ENCODE peak calls at places on chromosomes 12 and 14, in seven cellular contexts. One of them, this sample, is unnamed.

GRCh38 chr12:14272954-14273910 is 92.2 kb upstream of the ATF7IP start:
- DNase-seq in cardiac muscle cell: no peak
- DNase-seq in fibroblast of mammary gland: no peak
- DNase-seq in HFF-Myc: no peak
- DNase-seq in effector memory CD4-positive, alpha-beta T cell: no peak
- DNase-seq in aorta: no peak
- DNase-seq in mucosa of descending colon: no peak
- DNase-seq in this sample: no peak

GRCh38 chr12:38720661-38721060 is 184.7 kb downstream of the CPNE8 start:
- DNase-seq in fibroblast of mammary gland: no peak
- DNase-seq in effector memory CD4-positive, alpha-beta T cell: no peak
- DNase-seq in cardiac muscle cell: no peak
- DNase-seq in HFF-Myc: no peak
- DNase-seq in aorta: no peak
- DNase-seq in mucosa of descending colon: no peak
- DNase-seq in this sample: no peak

GRCh38 chr14:54048736-54049135 is 92.1 kb upstream of the BMP4 start:
- DNase-seq in effector memory CD4-positive, alpha-beta T cell: no peak
- DNase-seq in aorta: no peak
- DNase-seq in cardiac muscle cell: no peak
- DNase-seq in HFF-Myc: no peak
- DNase-seq in mucosa of descending colon: no peak
- DNase-seq in fibroblast of mammary gland: no peak
- DNase-seq in this sample: no peak

GRCh38 chr14:90675399-90675798 is 140.8 kb downstream of the TTC7B start:
- DNase-seq in mucosa of descending colon: no peak
- DNase-seq in effector memory CD4-positive, alpha-beta T cell: no peak
- DNase-seq in aorta: peak
- DNase-seq in cardiac muscle cell: peak
- DNase-seq in fibroblast of mammary gland: peak
- DNase-seq in HFF-Myc: no peak
- DNase-seq in this sample: no peak

GRCh38 chr12:115408642-115409041 is 724.7 kb upstream of the TBX3 start:
- DNase-seq in effector memory CD4-positive, alpha-beta T cell: no peak
- DNase-seq in aorta: no peak
- DNase-seq in fibroblast of mammary gland: no peak
- DNase-seq in cardiac muscle cell: no peak
- DNase-seq in HFF-Myc: no peak
- DNase-seq in mucosa of descending colon: no peak
- DNase-seq in this sample: no peak

GRCh38 chr12:56630180-56630632 is at the start of gene BAZ2A:
- DNase-seq in fibroblast of mammary gland: peak
- DNase-seq in aorta: peak
- DNase-seq in HFF-Myc: no peak
- DNase-seq in cardiac muscle cell: peak
- DNase-seq in mucosa of descending colon: peak
- DNase-seq in effector memory CD4-positive, alpha-beta T cell: peak
- DNase-seq in this sample: peak

GRCh38 chr12:109533487-109533740 is 39.9 kb downstream of the MMAB start:
- DNase-seq in mucosa of descending colon: peak
- DNase-seq in effector memory CD4-positive, alpha-beta T cell: no peak
- DNase-seq in aorta: no peak
- DNase-seq in HFF-Myc: no peak
- DNase-seq in cardiac muscle cell: no peak
- DNase-seq in fibroblast of mammary gland: no peak
- DNase-seq in this sample: no peak

GRCh38 chr12:117098361-117099217 is 627 bp downstream of the TESC start:
- DNase-seq in mucosa of descending colon: peak
- DNase-seq in effector memory CD4-positive, alpha-beta T cell: no peak
- DNase-seq in cardiac muscle cell: no peak
- DNase-seq in fibroblast of mammary gland: no peak
- DNase-seq in aorta: peak
- DNase-seq in HFF-Myc: no peak
- DNase-seq in this sample: peak

GRCh38 chr14:92471919-92472318 is 41.7 kb upstream of the RIN3 start:
- DNase-seq in HFF-Myc: peak
- DNase-seq in mucosa of descending colon: no peak
- DNase-seq in cardiac muscle cell: peak
- DNase-seq in aorta: no peak
- DNase-seq in effector memory CD4-positive, alpha-beta T cell: no peak
- DNase-seq in fibroblast of mammary gland: peak
- DNase-seq in this sample: no peak

GRCh38 chr12:19574606-19575005 is 135.3 kb downstream of the AEBP2 start:
- DNase-seq in effector memory CD4-positive, alpha-beta T cell: no peak
- DNase-seq in mucosa of descending colon: no peak
- DNase-seq in HFF-Myc: no peak
- DNase-seq in aorta: no peak
- DNase-seq in fibroblast of mammary gland: no peak
- DNase-seq in cardiac muscle cell: no peak
- DNase-seq in this sample: no peak

GRCh38 chr12:101372431-101372830 is 35.1 kb downstream of the ARL1 start:
- DNase-seq in effector memory CD4-positive, alpha-beta T cell: no peak
- DNase-seq in fibroblast of mammary gland: no peak
- DNase-seq in HFF-Myc: no peak
- DNase-seq in cardiac muscle cell: no peak
- DNase-seq in mucosa of descending colon: no peak
- DNase-seq in aorta: no peak
- DNase-seq in this sample: no peak

GRCh38 chr12:49667319-49668090 is 39.7 kb downstream of the FMNL3 start:
- DNase-seq in aorta: peak
- DNase-seq in cardiac muscle cell: peak
- DNase-seq in effector memory CD4-positive, alpha-beta T cell: no peak
- DNase-seq in HFF-Myc: no peak
- DNase-seq in mucosa of descending colon: no peak
- DNase-seq in fibroblast of mammary gland: peak
- DNase-seq in this sample: no peak

GRCh38 chr14:61382842-61383241 is 61.5 kb downstream of the PRKCH start:
- DNase-seq in mucosa of descending colon: no peak
- DNase-seq in cardiac muscle cell: no peak
- DNase-seq in fibroblast of mammary gland: no peak
- DNase-seq in HFF-Myc: no peak
- DNase-seq in effector memory CD4-positive, alpha-beta T cell: no peak
- DNase-seq in aorta: no peak
- DNase-seq in this sample: no peak

GRCh38 chr12:112282920-112283319 is 99.3 kb downstream of the HECTD4 start:
- DNase-seq in mucosa of descending colon: no peak
- DNase-seq in fibroblast of mammary gland: no peak
- DNase-seq in effector memory CD4-positive, alpha-beta T cell: no peak
- DNase-seq in cardiac muscle cell: no peak
- DNase-seq in HFF-Myc: no peak
- DNase-seq in aorta: no peak
- DNase-seq in this sample: no peak

GRCh38 chr14:99481745-99482099 is 513 bp downstream of the CCNK start:
- DNase-seq in mucosa of descending colon: no peak
- DNase-seq in HFF-Myc: no peak
- DNase-seq in cardiac muscle cell: peak
- DNase-seq in effector memory CD4-positive, alpha-beta T cell: no peak
- DNase-seq in fibroblast of mammary gland: peak
- DNase-seq in aorta: no peak
- DNase-seq in this sample: no peak

GRCh38 chr12:122878780-122879612 is 16.9 kb downstream of the VPS37B start:
- DNase-seq in fibroblast of mammary gland: no peak
- DNase-seq in HFF-Myc: no peak
- DNase-seq in mucosa of descending colon: no peak
- DNase-seq in effector memory CD4-positive, alpha-beta T cell: no peak
- DNase-seq in cardiac muscle cell: no peak
- DNase-seq in aorta: peak
- DNase-seq in this sample: no peak

GRCh38 chr12:124518051-124518932 is 49.1 kb downstream of the NCOR2 start:
- DNase-seq in mucosa of descending colon: peak
- DNase-seq in effector memory CD4-positive, alpha-beta T cell: no peak
- DNase-seq in fibroblast of mammary gland: peak
- DNase-seq in cardiac muscle cell: peak
- DNase-seq in HFF-Myc: peak
- DNase-seq in aorta: peak
- DNase-seq in this sample: peak

GRCh38 chr12:77190022-77190421 is 124.7 kb upstream of the E2F7 start:
- DNase-seq in effector memory CD4-positive, alpha-beta T cell: no peak
- DNase-seq in cardiac muscle cell: peak
- DNase-seq in mucosa of descending colon: no peak
- DNase-seq in HFF-Myc: peak
- DNase-seq in aorta: no peak
- DNase-seq in fibroblast of mammary gland: peak
- DNase-seq in this sample: no peak

GRCh38 chr12:116924558-116925453 is 14.1 kb downstream of the FBXW8 start:
- DNase-seq in HFF-Myc: peak
- DNase-seq in cardiac muscle cell: peak
- DNase-seq in mucosa of descending colon: no peak
- DNase-seq in aorta: no peak
- DNase-seq in effector memory CD4-positive, alpha-beta T cell: peak
- DNase-seq in fibroblast of mammary gland: peak
- DNase-seq in this sample: no peak

GRCh38 chr14:47976139-47976538 is 300.7 kb upstream of the MDGA2 start:
- DNase-seq in aorta: no peak
- DNase-seq in cardiac muscle cell: no peak
- DNase-seq in effector memory CD4-positive, alpha-beta T cell: no peak
- DNase-seq in HFF-Myc: no peak
- DNase-seq in mucosa of descending colon: no peak
- DNase-seq in fibroblast of mammary gland: no peak
- DNase-seq in this sample: no peak

GRCh38 chr12:98645572-98646067 is 530 bp downstream of the APAF1 start:
- DNase-seq in aorta: no peak
- DNase-seq in effector memory CD4-positive, alpha-beta T cell: no peak
- DNase-seq in cardiac muscle cell: no peak
- DNase-seq in fibroblast of mammary gland: peak
- DNase-seq in HFF-Myc: no peak
- DNase-seq in mucosa of descending colon: no peak
- DNase-seq in this sample: peak

GRCh38 chr12:43957732-43958131 is 121.9 kb downstream of the TMEM117 start:
- DNase-seq in HFF-Myc: peak
- DNase-seq in mucosa of descending colon: no peak
- DNase-seq in aorta: no peak
- DNase-seq in cardiac muscle cell: peak
- DNase-seq in effector memory CD4-positive, alpha-beta T cell: no peak
- DNase-seq in fibroblast of mammary gland: peak
- DNase-seq in this sample: peak

GRCh38 chr12:49557187-49557916 is 10.6 kb downstream of the MCRS1 start:
- DNase-seq in cardiac muscle cell: no peak
- DNase-seq in aorta: peak
- DNase-seq in fibroblast of mammary gland: no peak
- DNase-seq in HFF-Myc: no peak
- DNase-seq in mucosa of descending colon: no peak
- DNase-seq in effector memory CD4-positive, alpha-beta T cell: no peak
- DNase-seq in this sample: no peak

GRCh38 chr12:15788266-15789214 is 648 bp downstream of the EPS8 start:
- DNase-seq in mucosa of descending colon: no peak
- DNase-seq in fibroblast of mammary gland: peak
- DNase-seq in cardiac muscle cell: peak
- DNase-seq in HFF-Myc: no peak
- DNase-seq in aorta: peak
- DNase-seq in effector memory CD4-positive, alpha-beta T cell: no peak
- DNase-seq in this sample: peak

GRCh38 chr12:48015129-48015528 is 10.9 kb upstream of the COL2A1 start:
- DNase-seq in aorta: no peak
- DNase-seq in fibroblast of mammary gland: no peak
- DNase-seq in HFF-Myc: no peak
- DNase-seq in cardiac muscle cell: no peak
- DNase-seq in effector memory CD4-positive, alpha-beta T cell: no peak
- DNase-seq in mucosa of descending colon: no peak
- DNase-seq in this sample: no peak

GRCh38 chr12:60259241-60259640 is 663.4 kb downstream of the SLC16A7 start:
- DNase-seq in effector memory CD4-positive, alpha-beta T cell: no peak
- DNase-seq in fibroblast of mammary gland: no peak
- DNase-seq in aorta: no peak
- DNase-seq in HFF-Myc: no peak
- DNase-seq in mucosa of descending colon: no peak
- DNase-seq in cardiac muscle cell: no peak
- DNase-seq in this sample: no peak

GRCh38 chr14:71626281-71626835 is 305.9 kb upstream of the RGS6 start:
- DNase-seq in aorta: no peak
- DNase-seq in cardiac muscle cell: peak
- DNase-seq in effector memory CD4-positive, alpha-beta T cell: no peak
- DNase-seq in fibroblast of mammary gland: no peak
- DNase-seq in mucosa of descending colon: no peak
- DNase-seq in HFF-Myc: no peak
- DNase-seq in this sample: no peak

GRCh38 chr14:96148631-96149030 is 56.0 kb upstream of the BDKRB2 start:
- DNase-seq in effector memory CD4-positive, alpha-beta T cell: no peak
- DNase-seq in fibroblast of mammary gland: no peak
- DNase-seq in mucosa of descending colon: no peak
- DNase-seq in HFF-Myc: no peak
- DNase-seq in cardiac muscle cell: no peak
- DNase-seq in aorta: no peak
- DNase-seq in this sample: no peak
- H3K4me3 ChIP-seq in effector memory CD4-positive, alpha-beta T cell: no peak
- H3K4me3 ChIP-seq in fibroblast of mammary gland: no peak
- H3K4me3 ChIP-seq in mucosa of descending colon: no peak
- H3K4me3 ChIP-seq in HFF-Myc: no peak
- H3K4me3 ChIP-seq in cardiac muscle cell: no peak
- H3K4me3 ChIP-seq in aorta: no peak
- H3K4me3 ChIP-seq in this sample: no peak

DNA sequence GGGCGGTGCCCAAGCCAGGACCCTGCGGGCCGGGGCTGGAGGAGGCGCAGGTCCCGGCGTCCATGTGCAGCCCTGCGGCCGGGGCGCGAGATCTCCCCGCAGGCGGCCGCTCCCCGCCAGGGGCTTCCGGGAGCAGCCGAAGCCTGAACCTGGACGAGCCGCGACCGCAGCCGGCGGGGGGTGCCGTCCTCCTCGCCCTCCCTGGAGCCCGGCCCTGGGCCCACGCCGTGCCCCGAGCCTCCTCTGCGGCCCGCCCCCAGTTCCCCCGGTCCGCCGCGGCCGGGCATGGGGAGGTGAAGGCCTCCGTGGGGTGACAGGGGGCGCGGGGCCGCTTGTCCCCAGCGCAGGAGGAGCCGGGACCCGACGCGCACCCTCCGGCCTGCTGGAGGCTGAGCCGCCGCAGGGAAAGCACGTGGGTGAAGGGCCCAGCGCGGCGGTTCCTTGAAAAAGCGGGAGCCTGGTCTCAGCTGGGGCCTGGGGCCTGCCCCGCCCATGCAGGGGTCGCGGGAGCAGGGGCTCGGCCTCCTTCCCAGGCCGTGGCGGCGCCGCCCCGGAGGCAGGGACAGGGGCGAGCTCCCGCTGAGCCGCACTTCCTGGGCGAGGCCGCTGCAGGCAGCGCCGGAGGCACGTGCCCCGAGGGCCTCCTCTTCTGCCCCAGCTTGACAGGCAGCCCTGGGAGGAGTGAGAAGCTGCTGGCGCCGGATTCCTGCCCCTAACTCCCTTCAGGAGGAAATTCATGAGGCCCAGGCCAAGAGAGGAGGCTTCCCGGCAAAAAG is 55.6 kb upstream of the PPP2R5C start:
- DNase-seq in mucosa of descending colon: peak
- DNase-seq in HFF-Myc: no peak
- DNase-seq in fibroblast of mammary gland: no peak
- DNase-seq in effector memory CD4-positive, alpha-beta T cell: peak
- DNase-seq in aorta: no peak
- DNase-seq in cardiac muscle cell: peak
- DNase-seq in this sample: peak
- H3K4me3 ChIP-seq in mucosa of descending colon: no peak
- H3K4me3 ChIP-seq in HFF-Myc: no peak
- H3K4me3 ChIP-seq in fibroblast of mammary gland: no peak
- H3K4me3 ChIP-seq in effector memory CD4-positive, alpha-beta T cell: peak
- H3K4me3 ChIP-seq in aorta: peak
- H3K4me3 ChIP-seq in cardiac muscle cell: no peak
- H3K4me3 ChIP-seq in this sample: peak

GRCh38 chr14:36657409-36658090 is 4.1 kb upstream of the PAX9 start:
- DNase-seq in fibroblast of mammary gland: peak
- DNase-seq in aorta: peak
- DNase-seq in cardiac muscle cell: no peak
- DNase-seq in HFF-Myc: no peak
- DNase-seq in effector memory CD4-positive, alpha-beta T cell: no peak
- DNase-seq in mucosa of descending colon: no peak
- DNase-seq in this sample: peak
- H3K4me3 ChIP-seq in fibroblast of mammary gland: no peak
- H3K4me3 ChIP-seq in aorta: no peak
- H3K4me3 ChIP-seq in cardiac muscle cell: no peak
- H3K4me3 ChIP-seq in HFF-Myc: no peak
- H3K4me3 ChIP-seq in effector memory CD4-positive, alpha-beta T cell: no peak
- H3K4me3 ChIP-seq in mucosa of descending colon: no peak
- H3K4me3 ChIP-seq in this sample: peak

GRCh38 chr12:90100619-90101018 is 392.0 kb upstream of the ATP2B1 start:
- DNase-seq in cardiac muscle cell: no peak
- DNase-seq in mucosa of descending colon: no peak
- DNase-seq in aorta: no peak
- DNase-seq in HFF-Myc: no peak
- DNase-seq in fibroblast of mammary gland: no peak
- DNase-seq in effector memory CD4-positive, alpha-beta T cell: no peak
- DNase-seq in this sample: no peak
- H3K4me3 ChIP-seq in cardiac muscle cell: no peak
- H3K4me3 ChIP-seq in mucosa of descending colon: no peak
- H3K4me3 ChIP-seq in aorta: no peak
- H3K4me3 ChIP-seq in HFF-Myc: no peak
- H3K4me3 ChIP-seq in fibroblast of mammary gland: no peak
- H3K4me3 ChIP-seq in effector memory CD4-positive, alpha-beta T cell: no peak
- H3K4me3 ChIP-seq in this sample: no peak